ENCODE peak calls at places on chromosomes 7 and 10, in eight cellular contexts. U is uterus, C is left ventricle myocardium inferior, J is heart left ventricle, O is heart right ventricle, A is A549, P is adrenal gland, R is cardiac muscle cell. X is an unnamed sample.
A peak's percentile ranks its signal among the peaks of the same experiment; 100 is the strongest.

GRCh38 chr10:56298941-56299340 is 62.1 kb downstream of the ZWINT start:
- DNase-seq in U (no peak), O (no peak), A (no peak), P (no peak), C (no peak), R (no peak), J (no peak), X (no peak)

GRCh38 chr10:68261132-68261856 is 29.4 kb upstream of the ATOH7 start:
- DNase-seq in O (peak; percentile 78), A (no peak), J (peak; percentile 86), P (no peak), U (peak; percentile 28), C (peak; percentile 76), R (peak; percentile 20), X (peak; percentile 40)

GRCh38 chr7:27585781-27586447 is 76.8 kb downstream of the HIBADH start:
- DNase-seq in R (peak; percentile 67), A (no peak), O (no peak), C (no peak), U (no peak), J (no peak), P (no peak), X (no peak)

GRCh38 chr7:46600340-46600739 is 679.3 kb upstream of the IGFBP3 start:
- DNase-seq in A (no peak), J (no peak), P (no peak), C (peak; percentile 48), U (peak; percentile 80), R (peak; percentile 94), O (peak; percentile 24), X (no peak)

GRCh38 chr10:63700209-63700934 is 179.2 kb downstream of the REEP3 start:
- DNase-seq in O (no peak), A (peak; percentile 73), C (no peak), J (no peak), U (peak; percentile 72), P (peak; percentile 66), R (peak; percentile 93), X (no peak)

GRCh38 chr10:11162828-11163599 is 145.3 kb downstream of the CELF2 start:
- DNase-seq in U (peak; percentile 37), J (peak; percentile 76), A (no peak), C (peak; percentile 42), R (no peak), P (peak; percentile 80), O (peak; percentile 43), X (no peak)

GRCh38 chr10:50367732-50368131 is 116.4 kb upstream of the ASAH2 start:
- DNase-seq in R (peak; percentile 64), O (no peak), P (no peak), A (peak; percentile 58), J (no peak), C (no peak), U (no peak), X (peak; percentile 19)

GRCh38 chr10:6600224-6600987 is 20.3 kb upstream of the PRKCQ start:
- DNase-seq in P (no peak), R (no peak), C (no peak), J (no peak), O (no peak), A (no peak), U (no peak), X (no peak)

GRCh38 chr10:30822693-30823465 is 193.3 kb upstream of the LYZL2 start:
- DNase-seq in P (no peak), R (no peak), J (no peak), C (no peak), A (no peak), O (no peak), U (no peak), X (no peak)

GRCh38 chr10:122257041-122257440 is 14.1 kb upstream of the BTBD16 start:
- DNase-seq in J (no peak), R (no peak), O (no peak), U (no peak), P (no peak), C (no peak), A (no peak), X (no peak)

GRCh38 chr10:3806603-3807002 is 21.6 kb upstream of the KLF6 start:
- DNase-seq in R (peak; percentile 67), J (no peak), P (no peak), O (no peak), C (no peak), A (peak; percentile 90), U (no peak), X (no peak)

GRCh38 chr7:85106719-85107118 is 80.1 kb downstream of the SEMA3D start:
- DNase-seq in J (no peak), P (no peak), C (no peak), R (no peak), A (no peak), O (no peak), U (no peak), X (peak; percentile 60)

GRCh38 chr7:85619236-85619635 is 432.4 kb upstream of the SEMA3D start:
- DNase-seq in U (no peak), O (no peak), R (no peak), P (no peak), C (no peak), A (no peak), J (no peak), X (no peak)

GRCh38 chr10:58952747-58953466 is 223.5 kb upstream of the PHYHIPL start:
- DNase-seq in A (peak; percentile 52), R (peak; percentile 69), O (peak; percentile 46), U (peak; percentile 44), P (peak; percentile 86), J (no peak), C (no peak), X (peak; percentile 51)

GRCh38 chr7:32290015-32290414 is 200.2 kb downstream of the LSM5 start:
- DNase-seq in C (peak; percentile 62), R (no peak), A (no peak), U (no peak), P (peak; percentile 54), O (peak; percentile 62), J (no peak), X (peak; percentile 19)

GRCh38 chr7:77482015-77482414 is 55.1 kb upstream of the PTPN12 start:
- DNase-seq in P (no peak), J (no peak), A (peak; percentile 94), U (no peak), O (no peak), R (peak; percentile 37), C (no peak), X (no peak)

GRCh38 chr10:106577266-106577665 is 587.2 kb downstream of the SORCS1 start:
- DNase-seq in J (no peak), O (no peak), R (peak; percentile 54), C (no peak), P (no peak), A (peak; percentile 3), U (no peak), X (no peak)

GRCh38 chr10:34001087-34001580 is 666.7 kb upstream of the NRP1 start:
- DNase-seq in A (no peak), C (no peak), J (no peak), R (no peak), P (no peak), U (no peak), O (no peak), X (peak; percentile 52)

GRCh38 chr7:128954830-128955797 is 17.4 kb downstream of the IRF5 start:
- DNase-seq in C (no peak), U (no peak), R (peak; percentile 72), O (no peak), J (no peak), P (no peak), A (no peak), X (peak; percentile 78)

GRCh38 chr7:123712619-123713018 is 36.2 kb downstream of the WASL start:
- DNase-seq in J (no peak), O (no peak), C (no peak), R (peak; percentile 71), A (no peak), U (no peak), P (no peak), X (no peak)

GRCh38 chr7:84524714-84525694 is 330.4 kb upstream of the SEMA3A start:
- DNase-seq in A (peak; percentile 95), C (no peak), P (no peak), U (no peak), O (no peak), R (peak; percentile 73), J (no peak), X (no peak)

GRCh38 chr7:1175597-1175966 is 15.6 kb upstream of the ZFAND2A start:
- DNase-seq in P (no peak), U (no peak), O (no peak), R (no peak), A (no peak), J (no peak), C (no peak), X (no peak)
- H3K4me3 ChIP-seq in P (no peak overlapping the region), U (no peak overlapping the region), O (peak overlapping the region; percentile 34), R (no peak overlapping the region), A (peak overlapping the region; percentile 34), J (peak overlapping the region; percentile 7), C (peak overlapping the region; percentile 51), X (peak overlapping the region; percentile 53)

GRCh38 chr10:71337219-71337625 is 18.2 kb downstream of the SLC29A3 start:
- DNase-seq in P (no peak), U (no peak), O (no peak), C (no peak), A (no peak), J (no peak), R (no peak), X (no peak)

GRCh38 chr10:71342850-71343773 is 24.1 kb downstream of the SLC29A3 start:
- DNase-seq in C (no peak), P (no peak), J (no peak), O (no peak), U (no peak), A (peak; percentile 51), R (peak; percentile 7), X (no peak)

GRCh38 chr10:71338728-71339495 is 19.9 kb downstream of the SLC29A3 start:
- DNase-seq in C (no peak), R (no peak), P (no peak), U (no peak), J (no peak), O (no peak), A (no peak), X (peak; percentile 31)

GRCh38 chr10:71336632-71337031 is 17.6 kb downstream of the SLC29A3 start:
- DNase-seq in O (no peak), C (no peak), J (no peak), R (no peak), U (no peak), P (no peak), A (no peak), X (no peak)

GRCh38 chr10:71339796-71340589 is 20.9 kb downstream of the SLC29A3 start:
- DNase-seq in U (no peak), A (peak; percentile 75), P (no peak), O (no peak), C (no peak), R (no peak), J (no peak), X (no peak)
- H3K4me1 ChIP-seq in U (no peaks in the 10 kb centered on the region), A (peaks cover 90% of the 10 kb centered on the region), P (no peaks in the 10 kb centered on the region), O (no peaks in the 10 kb centered on the region), C (no peaks in the 10 kb centered on the region), R (peaks cover 2% of the 10 kb centered on the region), J (no peaks in the 10 kb centered on the region), X (peaks cover 6% of the 10 kb centered on the region)

GRCh38 chr10:83218205-83218604 is 921.1 kb upstream of the GHITM start:
- DNase-seq in C (no peak), A (no peak), P (no peak), J (no peak), U (no peak), O (no peak), R (no peak), X (no peak)

GRCh38 chr10:83214178-83214577 is 925.1 kb upstream of the GHITM start:
- DNase-seq in A (no peak), R (no peak), P (no peak), O (no peak), U (no peak), C (no peak), J (no peak), X (no peak)

GRCh38 chr10:83212632-83213349 is 926.5 kb upstream of the GHITM start:
- DNase-seq in C (no peak), O (no peak), R (peak; percentile 7), U (no peak), J (no peak), P (no peak), A (no peak), X (no peak)
- TF ChIP-seq CTCF in C (no peak), O (no peak), R (no peak), U (no peak), J (no peak), P (no peak), A (no peak), X (no peak)

GRCh38 chr10:74977913-74978847 is 133.3 kb upstream of the SAMD8 start:
- DNase-seq in R (no peak), C (no peak), U (no peak), O (no peak), A (no peak), P (no peak), J (no peak), X (no peak)
- H3K4me3 ChIP-seq in R (no peak overlapping the region), C (no peak overlapping the region), U (no peak overlapping the region), O (no peak overlapping the region), A (no peak overlapping the region), P (no peak overlapping the region), J (no peak overlapping the region), X (no peak overlapping the region)

X was measured in BE2C.